ENCODE peak calls at places on chromosomes 13 and 19, in six cellular contexts. Y is endothelial cell; H is CD8-positive, alpha-beta T cell; X is fibroblast of lung; P is endodermal cell; Z is K562. T is an unnamed sample.

GRCh38 chr13:38785490-38785889 is 98.6 kb downstream of the FREM2 start:
- DNase-seq in Y (no peak), H (no peak), X (no peak), P (no peak), Z (no peak), T (no peak)

GRCh38 chr19:16066611-16067104 is 9.6 kb upstream of the TPM4 start:
- DNase-seq in Y (no peak), H (peak; percentile 55), X (peak; percentile 77), P (no peak), Z (peak; percentile 72), T (peak; percentile 63)

GRCh38 chr13:97460004-97460756 is 26.2 kb downstream of the RAP2A start:
- DNase-seq in Y (no peak), H (no peak), X (peak; percentile 27), P (no peak), Z (no peak), T (peak; percentile 55)

GRCh38 chr19:57583104-57583520 is 833 bp upstream of the ZIK1 start:
- DNase-seq in Y (no peak), H (no peak), X (no peak), P (no peak), Z (no peak), T (no peak)

GRCh38 chr19:19214892-19215291 is 3.1 kb downstream of the NCAN start:
- DNase-seq in Y (peak; percentile 88), H (peak; percentile 40), X (peak; percentile 42), P (peak; percentile 98), Z (peak; percentile 64), T (no peak)

GRCh38 chr19:29785955-29786589 is 25.7 kb upstream of the CCNE1 start:
- DNase-seq in Y (no peak), H (no peak), X (no peak), P (peak; percentile 78), Z (peak; percentile 32), T (peak; percentile 51)

GRCh38 chr19:38505958-38506357 is 72.5 kb downstream of the RYR1 start:
- DNase-seq in Y (no peak), H (no peak), X (no peak), P (no peak), Z (no peak), T (no peak)

GRCh38 chr19:48493718-48494515 is 17.7 kb downstream of the LMTK3 start:
- DNase-seq in Y (no peak), H (no peak), X (no peak), P (peak; percentile 59), Z (no peak), T (no peak)

GRCh38 chr19:39778763-39779162 is at the start of gene LEUTX:
- DNase-seq in Y (no peak), H (no peak), X (no peak), P (no peak), Z (no peak), T (peak; percentile 21)

GRCh38 chr19:18282021-18282787 is 782 bp upstream of the JUND start:
- DNase-seq in Y (no peak), H (no peak), X (no peak), P (no peak), Z (no peak), T (no peak)

GRCh38 chr19:36213793-36214387 is 575 bp downstream of the ZNF565 start:
- DNase-seq in Y (no peak), H (no peak), X (peak; percentile 4), P (no peak), Z (no peak), T (no peak)

GRCh38 chr13:113785051-113786010 is 26.3 kb downstream of the TMEM255B start:
- DNase-seq in Y (no peak), H (no peak), X (peak; percentile 77), P (peak; percentile 24), Z (no peak), T (no peak)

GRCh38 chr13:67841071-67841470 is 610.9 kb upstream of the PCDH9 start:
- DNase-seq in Y (no peak), H (no peak), X (no peak), P (peak; percentile 83), Z (no peak), T (no peak)

GRCh38 chr13:106471957-106472543 is 63.4 kb downstream of the EFNB2 start:
- DNase-seq in Y (no peak), H (no peak), X (peak; percentile 77), P (peak; percentile 92), Z (peak; percentile 10), T (no peak)

GRCh38 chr13:64675256-64675892 is 2554.8 kb downstream of the PCDH9 start:
- DNase-seq in Y (no peak), H (no peak), X (peak; percentile 22), P (no peak), Z (no peak), T (no peak)

GRCh38 chr19:45768644-45769053 is 403 bp downstream of the SIX5 start:
- DNase-seq in Y (peak; percentile 59), H (peak; percentile 43), X (peak; percentile 55), P (peak; percentile 81), Z (peak; percentile 38), T (no peak)

GRCh38 chr13:110771194-110771593 is 57.7 kb downstream of the ING1 start:
- DNase-seq in Y (no peak), H (no peak), X (no peak), P (no peak), Z (no peak), T (no peak)

GRCh38 chr13:48078251-48078656 is 16.6 kb downstream of the MED4 start:
- DNase-seq in Y (no peak), H (no peak), X (no peak), P (peak; percentile 51), Z (no peak), T (peak; percentile 48)

GRCh38 chr19:15181394-15181793 is 19.4 kb downstream of the NOTCH3 start:
- DNase-seq in Y (no peak), H (no peak), X (no peak), P (no peak), Z (no peak), T (no peak)

GRCh38 chr19:16076958-16077611 is 790 bp downstream of the TPM4 start:
- DNase-seq in Y (peak; percentile 55), H (no peak), X (peak; percentile 31), P (peak; percentile 72), Z (peak; percentile 33), T (no peak)

GRCh38 chr19:3402631-3403443 is 36.5 kb downstream of the NFIC start:
- DNase-seq in Y (no peak), H (no peak), X (no peak), P (no peak), Z (no peak), T (no peak)

GRCh38 chr19:16229322-16229641 is 31.6 kb downstream of the AP1M1 start:
- DNase-seq in Y (no peak), H (no peak), X (no peak), P (no peak), Z (no peak), T (no peak)

GRCh38 chr19:32824136-32824835 is 45.3 kb downstream of the SLC7A9 start:
- DNase-seq in Y (no peak), H (no peak), X (no peak), P (no peak), Z (no peak), T (no peak)

GRCh38 chr13:20174656-20175405 is 14.0 kb upstream of the GJA3 start:
- DNase-seq in Y (no peak), H (peak; percentile 51), X (peak; percentile 99), P (peak; percentile 63), Z (peak; percentile 20), T (peak; percentile 71)

GRCh38 chr13:45885194-45885593 is 33.6 kb upstream of the SIAH3 start:
- DNase-seq in Y (no peak), H (no peak), X (no peak), P (no peak), Z (no peak), T (no peak)

GRCh38 chr19:35211545-35212230 is 16.9 kb downstream of the FAM187B start:
- DNase-seq in Y (no peak), H (peak; percentile 93), X (no peak), P (peak; percentile 17), Z (no peak), T (no peak)

GRCh38 chr13:48414501-48414900 is 1.6 kb upstream of the LPAR6 start:
- DNase-seq in Y (no peak), H (no peak), X (no peak), P (no peak), Z (no peak), T (no peak)

GRCh38 chr19:44587863-44588752 is 25.3 kb upstream of the IGSF23 start:
- DNase-seq in Y (no peak), H (no peak), X (peak; percentile 99), P (no peak), Z (no peak), T (no peak)
- TF ChIP-seq CTCF in Y (no peak), H (no peak), X (peak; percentile 54), P (no peak), Z (no peak), T (no peak)

DNA sequence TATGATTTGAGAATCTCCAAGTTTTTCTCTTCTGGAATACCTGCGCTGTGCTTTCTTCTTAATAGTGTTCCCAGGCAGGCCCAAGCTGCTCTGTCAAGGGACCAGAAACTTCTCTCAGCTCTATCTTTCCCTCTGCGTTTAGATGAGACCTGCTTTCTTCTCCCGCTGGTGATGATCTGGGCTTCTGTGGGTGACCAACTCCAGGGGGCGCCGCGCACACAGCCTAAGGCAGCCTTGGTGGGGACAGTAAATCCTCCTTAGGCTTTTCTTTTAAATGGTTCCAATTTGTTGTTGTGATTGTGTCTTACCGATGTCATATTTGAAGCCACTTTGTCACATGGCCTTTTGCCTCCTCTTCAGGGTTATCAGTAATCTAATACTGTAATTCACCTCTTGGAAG is 439.4 kb upstream of the KLF12 start:
- DNase-seq in Y (peak; percentile 67), H (no peak), X (no peak), P (peak; percentile 82), Z (peak; percentile 7), T (no peak)
- TF ChIP-seq CTCF in Y (peak; percentile 50), H (no peak), X (peak; percentile 6), P (peak; percentile 78), Z (peak; percentile 28), T (no peak)

DNA sequence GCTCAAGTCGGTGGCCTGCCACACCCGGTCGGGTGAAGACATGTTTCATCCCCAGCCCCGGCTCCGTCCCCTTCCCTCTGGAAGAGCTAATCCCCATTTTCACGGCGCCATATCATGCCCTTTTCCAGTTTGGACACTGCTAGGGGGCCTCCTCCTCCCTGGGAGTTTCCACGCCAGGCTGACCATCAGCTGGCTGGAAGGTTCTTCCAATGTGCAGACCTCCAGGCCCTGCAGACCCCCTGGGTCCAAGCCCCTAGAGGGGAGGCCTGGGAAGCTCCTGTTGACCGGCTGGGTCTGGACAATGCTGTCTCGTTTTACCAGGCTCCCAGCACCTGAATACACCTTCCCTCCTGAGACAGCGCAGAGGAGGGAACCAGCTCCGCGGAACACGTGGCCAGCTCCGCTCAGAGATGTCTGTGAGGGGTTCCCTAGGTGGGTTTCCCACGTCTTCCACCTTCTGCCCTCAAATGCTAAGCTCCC is 44.7 kb upstream of the RANBP3 start:
- DNase-seq in Y (no peak), H (no peak), X (no peak), P (no peak), Z (no peak), T (no peak)
- TF ChIP-seq CTCF in Y (peak; percentile 41), H (peak; percentile 30), X (no peak), P (peak; percentile 3), Z (no peak), T (no peak)

GRCh38 chr19:50716178-50717025 is 3.2 kb downstream of the SHANK1 start:
- DNase-seq in Y (no peak), H (no peak), X (no peak), P (no peak), Z (no peak), T (no peak)

GRCh38 chr19:50711805-50712204 is 7.8 kb downstream of the SHANK1 start:
- DNase-seq in Y (no peak), H (no peak), X (no peak), P (no peak), Z (no peak), T (no peak)

GRCh38 chr19:50712833-50713232 is 6.8 kb downstream of the SHANK1 start:
- DNase-seq in Y (no peak), H (peak; percentile 14), X (no peak), P (no peak), Z (no peak), T (no peak)

GRCh38 chr19:50711196-50711595 is 8.4 kb downstream of the SHANK1 start:
- DNase-seq in Y (no peak), H (peak; percentile 10), X (no peak), P (no peak), Z (no peak), T (no peak)

GRCh38 chr19:50713556-50714236 is 5.9 kb downstream of the SHANK1 start:
- DNase-seq in Y (no peak), H (peak; percentile 42), X (no peak), P (no peak), Z (no peak), T (no peak)
- TF ChIP-seq CTCF in Y (no peak), H (no peak), X (no peak), P (no peak), Z (no peak), T (no peak)